ENCODE peak calls at places on chromosome 17, in four cellular contexts. S is neural progenitor cell, J is choroid plexus epithelial cell, W is nephron progenitor cell. Y is an unnamed sample.

GRCh38 chr17:38656959-38657823 is 17.6 kb downstream of the EPOP start:
- DNase-seq in S (peak), J (no peak), W (no peak), Y (no peak)

GRCh38 chr17:66776999-66777688 is 57.8 kb upstream of the CACNG5 start:
- DNase-seq in S (no peak), J (peak), W (no peak), Y (no peak)

GRCh38 chr17:46995841-46996571 is 17.0 kb upstream of the RPRML start:
- DNase-seq in S (no peak), J (peak), W (no peak), Y (peak)

GRCh38 chr17:48647103-48647963 is 21.2 kb upstream of the HOXB9 start:
- DNase-seq in S (peak), J (peak), W (peak), Y (no peak)

GRCh38 chr17:52158450-52159042 is at the start of gene CA10:
- DNase-seq in S (peak), J (no peak), W (peak), Y (no peak)

GRCh38 chr17:67784364-67785121 is 40.8 kb upstream of the BPTF start:
- DNase-seq in S (no peak), J (no peak), W (no peak), Y (no peak)

GRCh38 chr17:36728030-36728991 is 126.9 kb downstream of the MRM1 start:
- DNase-seq in S (no peak), J (no peak), W (no peak), Y (no peak)

GRCh38 chr17:77435272-77436057 is 294.7 kb downstream of the SEC14L1 start:
- DNase-seq in S (peak), J (no peak), W (no peak), Y (no peak)

GRCh38 chr17:80006339-80006720 is 29.3 kb downstream of the TBC1D16 start:
- DNase-seq in S (no peak), J (no peak), W (no peak), Y (no peak)

GRCh38 chr17:62855136-62855535 is 47.0 kb upstream of the MARCHF10 start:
- DNase-seq in S (no peak), J (no peak), W (peak), Y (no peak)

GRCh38 chr17:13016881-13017622 is 775 bp downstream of the ELAC2 start:
- DNase-seq in S (no peak), J (peak), W (no peak), Y (peak)

GRCh38 chr17:48546187-48546923 is 1.4 kb upstream of the HOXB2 start:
- DNase-seq in S (peak), J (no peak), W (peak), Y (no peak)

GRCh38 chr17:72725432-72726068 is 366.9 kb downstream of the SLC39A11 start:
- DNase-seq in S (peak), J (peak), W (peak), Y (peak)

GRCh38 chr17:6327007-6327406 is 107.9 kb downstream of the AIPL1 start:
- DNase-seq in S (peak), J (no peak), W (no peak), Y (no peak)

GRCh38 chr17:60863892-60864673 is 186.4 kb downstream of the BCAS3 start:
- DNase-seq in S (no peak), J (peak), W (no peak), Y (no peak)

GRCh38 chr17:36722121-36722902 is 120.9 kb downstream of the MRM1 start:
- DNase-seq in S (peak), J (peak), W (peak), Y (no peak)

GRCh38 chr17:78967782-78968362 is 11.9 kb downstream of the LGALS3BP start:
- DNase-seq in S (no peak), J (no peak), W (no peak), Y (no peak)

GRCh38 chr17:17661834-17662233 is 19.4 kb upstream of the RAI1 start:
- DNase-seq in S (peak), J (no peak), W (no peak), Y (no peak)

GRCh38 chr17:29640413-29640812 is 17.7 kb upstream of the CORO6 start:
- DNase-seq in S (no peak), J (peak), W (no peak), Y (peak)

GRCh38 chr17:75695141-75695829 is 26.0 kb upstream of the ITGB4 start:
- DNase-seq in S (no peak), J (peak), W (no peak), Y (peak)

GRCh38 chr17:28334176-28334575 is 1.1 kb downstream of the IFT20 start:
- DNase-seq in S (no peak), J (peak), W (no peak), Y (no peak)

GRCh38 chr17:35587074-35587961 is at the start of gene AP2B1:
- DNase-seq in S (peak), J (peak), W (peak), Y (peak)
- TF ChIP-seq CTCF in S (no peak), J (no peak), W (no peak), Y (no peak)

DNA sequence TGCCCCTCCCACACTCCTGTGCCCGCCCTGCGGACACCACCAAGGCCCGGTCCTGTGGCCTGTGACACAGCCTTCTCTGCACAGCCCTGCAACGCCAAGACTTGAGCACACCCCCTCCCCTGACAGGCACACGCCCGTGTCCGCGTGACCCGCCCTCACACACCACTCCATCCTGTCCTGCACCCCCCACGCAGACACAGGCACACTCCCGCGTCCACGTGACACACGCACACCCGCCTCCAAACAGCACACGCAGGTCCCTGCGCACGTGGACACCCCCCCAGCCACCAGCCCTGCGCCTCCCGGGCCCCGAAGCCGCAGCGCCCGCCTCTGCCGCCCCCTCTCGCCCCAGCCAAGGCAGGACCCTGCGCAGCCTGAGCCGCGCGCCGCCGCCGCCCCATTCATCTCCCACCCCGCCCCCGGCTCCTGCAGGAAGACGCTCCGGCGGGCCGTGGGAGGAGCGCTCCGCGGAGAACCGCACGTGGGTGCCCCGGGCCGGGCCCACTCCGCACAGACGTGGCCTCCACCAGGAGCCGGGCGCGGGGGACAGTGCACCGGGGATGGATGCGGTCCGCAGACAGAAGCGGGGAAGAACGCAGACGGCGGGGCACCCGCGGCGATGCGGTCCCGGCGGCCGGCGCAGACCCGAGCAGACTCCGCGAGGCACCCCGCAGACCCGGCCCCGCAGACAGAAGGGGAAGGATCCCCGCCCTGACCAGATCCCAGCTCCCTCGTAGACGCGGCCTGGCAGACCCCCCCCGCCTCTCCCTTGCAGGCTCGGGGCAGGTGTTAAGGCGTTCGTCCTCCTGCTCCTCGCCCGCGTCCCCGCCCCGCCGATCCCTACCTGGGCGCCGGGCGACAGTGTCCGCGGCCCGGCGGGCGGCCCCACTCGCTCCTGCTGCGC is 506 bp downstream of the CAMKK1 start:
- DNase-seq in S (peak), J (peak), W (peak), Y (peak)
- TF ChIP-seq CTCF in S (peak), J (no peak), W (no peak), Y (no peak)

GRCh38 chr17:81183807-81184206 is 17.8 kb upstream of the AATK start:
- DNase-seq in S (no peak), J (no peak), W (no peak), Y (no peak)

GRCh38 chr17:81186203-81186602 is 20.2 kb upstream of the AATK start:
- DNase-seq in S (no peak), J (no peak), W (no peak), Y (no peak)

GRCh38 chr17:81183316-81183715 is 17.3 kb upstream of the AATK start:
- DNase-seq in S (no peak), J (no peak), W (no peak), Y (no peak)

GRCh38 chr17:81182596-81182995 is 16.6 kb upstream of the AATK start:
- DNase-seq in S (no peak), J (no peak), W (no peak), Y (no peak)

DNA sequence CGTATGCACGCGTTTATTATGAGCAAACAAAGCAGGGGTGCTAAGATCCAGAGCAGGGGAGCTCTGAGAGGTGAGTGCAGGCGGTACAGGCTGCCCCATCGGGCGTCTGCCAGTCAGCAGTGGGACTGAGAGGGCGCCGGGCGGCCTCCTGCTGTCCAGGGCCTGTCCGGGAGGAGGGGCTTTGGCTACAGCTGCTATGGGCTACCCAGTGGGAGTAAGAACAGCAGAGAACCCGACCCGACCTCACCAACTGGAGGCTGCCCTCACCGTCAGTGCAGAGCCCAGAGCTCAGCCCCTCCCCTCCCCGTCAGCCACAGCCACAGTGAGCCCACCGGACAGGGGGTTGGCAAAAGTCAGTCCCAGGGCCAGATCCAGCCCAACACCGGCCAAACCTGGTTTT is 18.6 kb upstream of the AATK start:
- DNase-seq in S (peak), J (no peak), W (peak), Y (no peak)
- TF ChIP-seq CTCF in S (no peak), J (no peak), W (no peak), Y (no peak)

DNA sequence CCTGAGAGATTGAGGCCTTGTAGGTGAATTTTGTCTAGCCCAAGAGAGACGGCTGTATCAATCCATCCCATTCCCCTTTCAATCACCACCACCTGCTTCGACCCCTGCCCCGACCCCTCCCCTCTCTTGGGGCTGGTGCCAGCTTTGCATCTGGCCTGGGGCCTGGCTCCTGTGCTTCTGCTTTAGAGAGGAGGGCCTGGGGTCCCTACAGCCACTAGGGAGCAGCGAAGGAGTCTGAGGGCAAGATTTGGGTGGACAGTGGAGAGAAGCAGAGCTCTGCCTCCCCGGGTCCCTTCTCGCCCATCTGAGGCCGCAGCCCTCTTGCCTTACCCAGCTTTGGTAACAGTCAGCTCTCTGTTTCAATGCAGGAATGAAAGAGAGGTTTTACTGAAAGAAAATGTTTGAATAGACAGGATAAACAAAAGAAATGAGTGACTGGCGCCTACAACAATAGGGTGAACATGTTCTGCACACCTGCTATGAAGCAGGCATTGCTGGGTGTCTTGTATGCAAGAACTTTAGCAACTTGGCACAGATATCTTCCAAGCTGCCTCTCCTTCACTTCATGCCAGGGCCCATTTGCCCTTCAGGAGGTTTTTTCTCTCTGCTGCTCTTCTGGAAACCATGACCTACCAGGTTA is 57.4 kb downstream of the SLC47A1 start:
- DNase-seq in S (peak), J (no peak), W (no peak), Y (no peak)
- TF ChIP-seq CTCF in S (no peak), J (no peak), W (no peak), Y (no peak)

GRCh38 chr17:49779730-49780220 is 8.7 kb upstream of the KAT7 start:
- DNase-seq in S (peak), J (peak), W (no peak), Y (peak)
- TF ChIP-seq CTCF in S (peak), J (peak), W (peak), Y (peak)

DNA sequence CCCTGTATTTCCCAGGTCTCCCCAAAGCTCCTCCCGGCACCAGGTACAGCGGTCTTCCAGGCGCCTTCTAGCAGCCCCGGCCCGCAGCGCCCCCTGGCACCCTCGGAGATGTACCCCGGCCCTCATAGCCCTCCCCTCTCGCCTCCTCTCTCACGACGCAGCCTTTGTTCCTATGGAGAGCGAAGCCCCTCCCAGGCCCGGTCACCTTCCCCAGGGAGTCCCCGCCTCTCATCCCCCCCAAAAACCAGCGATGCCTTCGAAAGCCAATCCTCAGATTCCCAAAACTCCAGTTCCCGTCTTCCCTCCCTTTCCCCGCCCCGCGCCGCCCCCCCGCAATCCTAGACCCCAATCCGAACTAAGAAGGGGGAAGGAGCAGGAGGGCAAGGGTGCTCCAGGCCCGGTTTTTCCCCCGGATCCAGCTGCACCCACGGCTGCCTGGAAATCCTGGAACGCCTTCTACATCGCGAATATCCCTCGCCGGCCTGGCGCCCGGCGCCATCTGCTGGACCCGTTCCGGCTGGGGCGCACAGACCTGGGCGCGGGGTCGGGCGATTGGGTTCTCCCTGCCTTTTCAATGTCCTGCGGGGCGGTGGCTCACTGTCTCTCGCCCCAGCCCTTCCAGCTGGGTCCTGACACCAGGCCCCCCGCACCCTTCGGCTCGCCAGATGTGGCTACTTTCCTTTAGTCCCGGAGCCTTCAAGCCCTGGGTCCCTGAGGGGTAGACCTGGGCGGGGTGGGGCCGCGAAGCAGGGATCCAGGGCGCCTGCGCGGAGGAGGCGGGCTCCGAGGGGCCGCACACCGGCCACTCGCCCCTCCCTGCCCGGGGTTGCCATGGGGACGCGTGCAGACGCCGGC is at the start of gene DNAH2:
- DNase-seq in S (peak), J (peak), W (peak), Y (peak)
- TF ChIP-seq CTCF in S (peak), J (peak), W (peak), Y (peak)

DNA sequence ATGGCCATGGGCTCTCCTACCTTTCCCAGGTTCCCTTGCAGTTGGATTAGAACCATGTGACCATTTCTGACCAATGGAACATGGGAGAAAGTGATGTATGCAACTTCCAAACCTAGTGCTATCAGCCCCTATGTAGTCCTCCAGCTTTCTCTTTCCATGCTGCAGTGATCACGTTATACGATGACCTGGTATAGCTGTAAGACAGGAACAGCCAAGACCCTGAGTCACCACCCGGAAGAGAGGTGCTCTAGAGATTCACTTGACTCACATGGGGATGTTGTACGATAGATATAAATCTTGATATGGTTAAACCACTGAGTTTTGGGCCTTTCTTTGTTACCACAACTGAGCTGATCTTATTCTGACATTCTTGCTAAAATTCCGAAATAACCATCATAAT is 65.1 kb downstream of the NOG start:
- DNase-seq in S (no peak), J (no peak), W (no peak), Y (peak)
- TF ChIP-seq CTCF in S (no peak), J (no peak), W (no peak), Y (no peak)

GRCh38 chr17:42403150-42403549 is 14.9 kb upstream of the STAT3 start:
- DNase-seq in S (peak), J (no peak), W (peak), Y (no peak)
- TF ChIP-seq CTCF in S (peak), J (peak), W (peak), Y (no peak)